ENCODE peak calls at places on chromosomes 13 and 19, in ten cellular contexts. One of them, this sample, is unnamed.

GRCh38 chr13:80655778-80656518 is 315.0 kb upstream of the SPRY2 start:
- DNase-seq in cardiac muscle cell: no peak
- DNase-seq in SW480: no peak
- DNase-seq in AG09309: no peak
- DNase-seq in activated T-cell treated with anti-CD3 and anti-CD28 coated beads, Interleukin-2, amount 50 U/mL, for 24 hours: no peak
- DNase-seq in left cardiac atrium: no peak
- DNase-seq in iris pigment epithelial cell: no peak
- DNase-seq in GM10248: no peak
- DNase-seq in uterus: no peak
- DNase-seq in naive B cell: no peak
- DNase-seq in this sample: no peak

GRCh38 chr13:48086272-48086671 is 8.6 kb downstream of the MED4 start:
- DNase-seq in AG09309: no peak
- DNase-seq in iris pigment epithelial cell: no peak
- DNase-seq in activated T-cell treated with anti-CD3 and anti-CD28 coated beads, Interleukin-2, amount 50 U/mL, for 24 hours: no peak
- DNase-seq in uterus: no peak
- DNase-seq in SW480: no peak
- DNase-seq in naive B cell: no peak
- DNase-seq in cardiac muscle cell: no peak
- DNase-seq in left cardiac atrium: no peak
- DNase-seq in GM10248: no peak
- DNase-seq in this sample: no peak

GRCh38 chr19:19540707-19541515 is 2.8 kb downstream of the CILP2 start:
- DNase-seq in left cardiac atrium: peak
- DNase-seq in naive B cell: no peak
- DNase-seq in AG09309: no peak
- DNase-seq in SW480: peak
- DNase-seq in cardiac muscle cell: peak
- DNase-seq in iris pigment epithelial cell: peak
- DNase-seq in activated T-cell treated with anti-CD3 and anti-CD28 coated beads, Interleukin-2, amount 50 U/mL, for 24 hours: peak
- DNase-seq in uterus: no peak
- DNase-seq in GM10248: peak
- DNase-seq in this sample: no peak

GRCh38 chr13:28655566-28655965 is 3.4 kb upstream of the POMP start:
- DNase-seq in SW480: no peak
- DNase-seq in left cardiac atrium: no peak
- DNase-seq in activated T-cell treated with anti-CD3 and anti-CD28 coated beads, Interleukin-2, amount 50 U/mL, for 24 hours: no peak
- DNase-seq in uterus: no peak
- DNase-seq in AG09309: peak
- DNase-seq in cardiac muscle cell: no peak
- DNase-seq in GM10248: no peak
- DNase-seq in naive B cell: no peak
- DNase-seq in iris pigment epithelial cell: peak
- DNase-seq in this sample: no peak

GRCh38 chr13:51912091-51912490 is 50.3 kb downstream of the CCDC70 start:
- DNase-seq in GM10248: no peak
- DNase-seq in cardiac muscle cell: no peak
- DNase-seq in SW480: no peak
- DNase-seq in uterus: no peak
- DNase-seq in left cardiac atrium: no peak
- DNase-seq in iris pigment epithelial cell: no peak
- DNase-seq in activated T-cell treated with anti-CD3 and anti-CD28 coated beads, Interleukin-2, amount 50 U/mL, for 24 hours: no peak
- DNase-seq in AG09309: no peak
- DNase-seq in naive B cell: no peak
- DNase-seq in this sample: no peak

GRCh38 chr13:83815598-83815997 is 66.7 kb downstream of the SLITRK1 start:
- DNase-seq in GM10248: no peak
- DNase-seq in AG09309: no peak
- DNase-seq in naive B cell: no peak
- DNase-seq in uterus: no peak
- DNase-seq in SW480: no peak
- DNase-seq in activated T-cell treated with anti-CD3 and anti-CD28 coated beads, Interleukin-2, amount 50 U/mL, for 24 hours: no peak
- DNase-seq in cardiac muscle cell: no peak
- DNase-seq in iris pigment epithelial cell: no peak
- DNase-seq in left cardiac atrium: no peak
- DNase-seq in this sample: no peak

GRCh38 chr13:60139272-60139671 is 24.5 kb downstream of the DIAPH3 start:
- DNase-seq in iris pigment epithelial cell: peak
- DNase-seq in activated T-cell treated with anti-CD3 and anti-CD28 coated beads, Interleukin-2, amount 50 U/mL, for 24 hours: no peak
- DNase-seq in SW480: no peak
- DNase-seq in uterus: no peak
- DNase-seq in naive B cell: no peak
- DNase-seq in GM10248: no peak
- DNase-seq in AG09309: no peak
- DNase-seq in left cardiac atrium: no peak
- DNase-seq in cardiac muscle cell: no peak
- DNase-seq in this sample: no peak

GRCh38 chr13:65454403-65454802 is 1775.7 kb downstream of the PCDH9 start:
- DNase-seq in cardiac muscle cell: no peak
- DNase-seq in GM10248: no peak
- DNase-seq in activated T-cell treated with anti-CD3 and anti-CD28 coated beads, Interleukin-2, amount 50 U/mL, for 24 hours: no peak
- DNase-seq in iris pigment epithelial cell: no peak
- DNase-seq in left cardiac atrium: no peak
- DNase-seq in SW480: no peak
- DNase-seq in uterus: no peak
- DNase-seq in AG09309: no peak
- DNase-seq in naive B cell: no peak
- DNase-seq in this sample: no peak

GRCh38 chr13:24274452-24274971 is 34.9 kb upstream of the C1QTNF9 start:
- DNase-seq in AG09309: no peak
- DNase-seq in uterus: no peak
- DNase-seq in naive B cell: peak
- DNase-seq in cardiac muscle cell: no peak
- DNase-seq in iris pigment epithelial cell: no peak
- DNase-seq in SW480: no peak
- DNase-seq in left cardiac atrium: peak
- DNase-seq in activated T-cell treated with anti-CD3 and anti-CD28 coated beads, Interleukin-2, amount 50 U/mL, for 24 hours: peak
- DNase-seq in GM10248: peak
- DNase-seq in this sample: no peak

GRCh38 chr13:37413161-37413560 is 185.4 kb downstream of the POSTN start:
- DNase-seq in iris pigment epithelial cell: no peak
- DNase-seq in AG09309: no peak
- DNase-seq in uterus: no peak
- DNase-seq in left cardiac atrium: no peak
- DNase-seq in GM10248: no peak
- DNase-seq in cardiac muscle cell: no peak
- DNase-seq in naive B cell: no peak
- DNase-seq in activated T-cell treated with anti-CD3 and anti-CD28 coated beads, Interleukin-2, amount 50 U/mL, for 24 hours: no peak
- DNase-seq in SW480: no peak
- DNase-seq in this sample: no peak

GRCh38 chr13:75959861-75960481 is 323.8 kb downstream of the LMO7 start:
- DNase-seq in iris pigment epithelial cell: no peak
- DNase-seq in SW480: peak
- DNase-seq in activated T-cell treated with anti-CD3 and anti-CD28 coated beads, Interleukin-2, amount 50 U/mL, for 24 hours: no peak
- DNase-seq in naive B cell: no peak
- DNase-seq in left cardiac atrium: no peak
- DNase-seq in cardiac muscle cell: no peak
- DNase-seq in AG09309: no peak
- DNase-seq in GM10248: no peak
- DNase-seq in uterus: no peak
- DNase-seq in this sample: no peak

GRCh38 chr19:47713046-47714021 is at the start of gene EHD2:
- DNase-seq in AG09309: no peak
- DNase-seq in iris pigment epithelial cell: peak
- DNase-seq in naive B cell: no peak
- DNase-seq in activated T-cell treated with anti-CD3 and anti-CD28 coated beads, Interleukin-2, amount 50 U/mL, for 24 hours: peak
- DNase-seq in GM10248: peak
- DNase-seq in cardiac muscle cell: peak
- DNase-seq in left cardiac atrium: peak
- DNase-seq in uterus: peak
- DNase-seq in SW480: no peak
- DNase-seq in this sample: peak